ENCODE peak calls at places on chromosome 20, in seven cellular contexts. One of them, this sample, is unnamed.
A peak's percentile ranks its signal among the peaks of the same experiment; 100 is the strongest.

GRCh38 chr20:57048027-57048869 is 218.2 kb downstream of the BMP7 start:
- DNase-seq in astrocyte of the cerebellum: no peak
- DNase-seq in prostate gland: no peak
- DNase-seq in glutamatergic neuron: peak; percentile 76
- DNase-seq in cardiac fibroblast: no peak
- DNase-seq in GM10248: peak; percentile 66
- DNase-seq in kidney: no peak
- DNase-seq in this sample: peak; percentile 38

GRCh38 chr20:20201124-20201523 is 148.8 kb downstream of the CFAP61 start:
- DNase-seq in astrocyte of the cerebellum: no peak
- DNase-seq in prostate gland: no peak
- DNase-seq in glutamatergic neuron: no peak
- DNase-seq in cardiac fibroblast: no peak
- DNase-seq in GM10248: no peak
- DNase-seq in kidney: no peak
- DNase-seq in this sample: no peak

GRCh38 chr20:44211177-44212039 is 837 bp upstream of the OSER1 start:
- DNase-seq in astrocyte of the cerebellum: no peak
- DNase-seq in prostate gland: peak; percentile 35
- DNase-seq in glutamatergic neuron: no peak
- DNase-seq in cardiac fibroblast: peak; percentile 33
- DNase-seq in GM10248: peak; percentile 23
- DNase-seq in kidney: no peak
- DNase-seq in this sample: no peak

GRCh38 chr20:3785240-3786125 is 1.1 kb downstream of the CENPB start:
- DNase-seq in astrocyte of the cerebellum: no peak
- DNase-seq in prostate gland: no peak
- DNase-seq in glutamatergic neuron: no peak
- DNase-seq in cardiac fibroblast: peak; percentile 36
- DNase-seq in GM10248: no peak
- DNase-seq in kidney: peak; percentile 88
- DNase-seq in this sample: no peak

GRCh38 chr20:53768329-53768728 is 174.7 kb upstream of the ZNF217 start:
- DNase-seq in astrocyte of the cerebellum: no peak
- DNase-seq in prostate gland: no peak
- DNase-seq in glutamatergic neuron: no peak
- DNase-seq in cardiac fibroblast: no peak
- DNase-seq in GM10248: no peak
- DNase-seq in kidney: no peak
- DNase-seq in this sample: no peak

GRCh38 chr20:13212750-13213149 is 8.3 kb upstream of the ISM1 start:
- DNase-seq in astrocyte of the cerebellum: no peak
- DNase-seq in prostate gland: no peak
- DNase-seq in glutamatergic neuron: no peak
- DNase-seq in cardiac fibroblast: no peak
- DNase-seq in GM10248: no peak
- DNase-seq in kidney: no peak
- DNase-seq in this sample: peak; percentile 40

GRCh38 chr20:1875762-1876161 is 19.4 kb upstream of the SIRPA start:
- DNase-seq in astrocyte of the cerebellum: no peak
- DNase-seq in prostate gland: no peak
- DNase-seq in glutamatergic neuron: no peak
- DNase-seq in cardiac fibroblast: no peak
- DNase-seq in GM10248: no peak
- DNase-seq in kidney: no peak
- DNase-seq in this sample: no peak

GRCh38 chr20:21101453-21102251 is 4.5 kb downstream of the LINC00237 start:
- DNase-seq in astrocyte of the cerebellum: no peak
- DNase-seq in prostate gland: no peak
- DNase-seq in glutamatergic neuron: peak; percentile 63
- DNase-seq in cardiac fibroblast: no peak
- DNase-seq in GM10248: peak; percentile 40
- DNase-seq in kidney: peak; percentile 77
- DNase-seq in this sample: peak; percentile 15

GRCh38 chr20:2402271-2402980 is 21.7 kb downstream of the TGM6 start:
- DNase-seq in astrocyte of the cerebellum: no peak
- DNase-seq in prostate gland: no peak
- DNase-seq in glutamatergic neuron: no peak
- DNase-seq in cardiac fibroblast: peak; percentile 66
- DNase-seq in GM10248: peak; percentile 26
- DNase-seq in kidney: no peak
- DNase-seq in this sample: peak; percentile 8

GRCh38 chr20:1302578-1303541 is 26.1 kb downstream of the SDCBP2 start:
- DNase-seq in astrocyte of the cerebellum: peak; percentile 3
- DNase-seq in prostate gland: no peak
- DNase-seq in glutamatergic neuron: no peak
- DNase-seq in cardiac fibroblast: peak; percentile 9
- DNase-seq in GM10248: no peak
- DNase-seq in kidney: no peak
- DNase-seq in this sample: no peak

GRCh38 chr20:20225325-20225724 is 142.6 kb upstream of the INSM1 start:
- DNase-seq in astrocyte of the cerebellum: no peak
- DNase-seq in prostate gland: no peak
- DNase-seq in glutamatergic neuron: no peak
- DNase-seq in cardiac fibroblast: no peak
- DNase-seq in GM10248: no peak
- DNase-seq in kidney: no peak
- DNase-seq in this sample: no peak

GRCh38 chr20:44064501-44065400 is 122.2 kb downstream of the JPH2 start:
- DNase-seq in astrocyte of the cerebellum: no peak
- DNase-seq in prostate gland: no peak
- DNase-seq in glutamatergic neuron: no peak
- DNase-seq in cardiac fibroblast: no peak
- DNase-seq in GM10248: no peak
- DNase-seq in kidney: no peak
- DNase-seq in this sample: no peak

GRCh38 chr20:56924316-56924975 is 295.3 kb downstream of the TFAP2C start:
- DNase-seq in astrocyte of the cerebellum: no peak
- DNase-seq in prostate gland: no peak
- DNase-seq in glutamatergic neuron: no peak
- DNase-seq in cardiac fibroblast: no peak
- DNase-seq in GM10248: no peak
- DNase-seq in kidney: no peak
- DNase-seq in this sample: no peak

GRCh38 chr20:35146299-35146921 is 726 bp downstream of the EDEM2 start:
- DNase-seq in astrocyte of the cerebellum: no peak
- DNase-seq in prostate gland: no peak
- DNase-seq in glutamatergic neuron: peak; percentile 49
- DNase-seq in cardiac fibroblast: peak; percentile 33
- DNase-seq in GM10248: no peak
- DNase-seq in kidney: peak; percentile 77
- DNase-seq in this sample: peak; percentile 23

GRCh38 chr20:38559764-38560163 is 21.2 kb upstream of the ADIG start:
- DNase-seq in astrocyte of the cerebellum: no peak
- DNase-seq in prostate gland: no peak
- DNase-seq in glutamatergic neuron: no peak
- DNase-seq in cardiac fibroblast: no peak
- DNase-seq in GM10248: no peak
- DNase-seq in kidney: no peak
- DNase-seq in this sample: no peak

GRCh38 chr20:14495066-14495465 is 157.7 kb upstream of the FLRT3 start:
- DNase-seq in astrocyte of the cerebellum: no peak
- DNase-seq in prostate gland: no peak
- DNase-seq in glutamatergic neuron: no peak
- DNase-seq in cardiac fibroblast: no peak
- DNase-seq in GM10248: no peak
- DNase-seq in kidney: no peak
- DNase-seq in this sample: no peak

GRCh38 chr20:38751360-38751976 is 3.2 kb downstream of the ACTR5 start:
- DNase-seq in astrocyte of the cerebellum: peak; percentile 37
- DNase-seq in prostate gland: no peak
- DNase-seq in glutamatergic neuron: no peak
- DNase-seq in cardiac fibroblast: peak; percentile 64
- DNase-seq in GM10248: peak; percentile 49
- DNase-seq in kidney: no peak
- DNase-seq in this sample: peak; percentile 50

GRCh38 chr20:17866234-17867001 is 102.2 kb downstream of the SNX5 start:
- DNase-seq in astrocyte of the cerebellum: no peak
- DNase-seq in prostate gland: no peak
- DNase-seq in glutamatergic neuron: no peak
- DNase-seq in cardiac fibroblast: no peak
- DNase-seq in GM10248: no peak
- DNase-seq in kidney: no peak
- DNase-seq in this sample: no peak

GRCh38 chr20:12575352-12576095 is 433.2 kb upstream of the SPTLC3 start:
- DNase-seq in astrocyte of the cerebellum: no peak
- DNase-seq in prostate gland: peak; percentile 33
- DNase-seq in glutamatergic neuron: no peak
- DNase-seq in cardiac fibroblast: no peak
- DNase-seq in GM10248: no peak
- DNase-seq in kidney: peak; percentile 68
- DNase-seq in this sample: no peak

GRCh38 chr20:1961374-1961773 is 32.5 kb downstream of the PDYN start:
- DNase-seq in astrocyte of the cerebellum: no peak
- DNase-seq in prostate gland: no peak
- DNase-seq in glutamatergic neuron: no peak
- DNase-seq in cardiac fibroblast: no peak
- DNase-seq in GM10248: no peak
- DNase-seq in kidney: no peak
- DNase-seq in this sample: no peak

GRCh38 chr20:4869290-4870193 is 131.8 kb downstream of the SLC23A2 start:
- DNase-seq in astrocyte of the cerebellum: no peak
- DNase-seq in prostate gland: peak; percentile 66
- DNase-seq in glutamatergic neuron: no peak
- DNase-seq in cardiac fibroblast: no peak
- DNase-seq in GM10248: no peak
- DNase-seq in kidney: no peak
- DNase-seq in this sample: no peak

GRCh38 chr20:40393161-40393560 is 295.9 kb downstream of the MAFB start:
- DNase-seq in astrocyte of the cerebellum: no peak
- DNase-seq in prostate gland: no peak
- DNase-seq in glutamatergic neuron: no peak
- DNase-seq in cardiac fibroblast: no peak
- DNase-seq in GM10248: no peak
- DNase-seq in kidney: no peak
- DNase-seq in this sample: no peak

GRCh38 chr20:21309678-21310467 is 6.7 kb downstream of the XRN2 start:
- DNase-seq in astrocyte of the cerebellum: no peak
- DNase-seq in prostate gland: no peak
- DNase-seq in glutamatergic neuron: no peak
- DNase-seq in cardiac fibroblast: no peak
- DNase-seq in GM10248: no peak
- DNase-seq in kidney: no peak
- DNase-seq in this sample: no peak

GRCh38 chr20:34320861-34321260 is 17.7 kb upstream of the AHCY start:
- DNase-seq in astrocyte of the cerebellum: no peak
- DNase-seq in prostate gland: no peak
- DNase-seq in glutamatergic neuron: no peak
- DNase-seq in cardiac fibroblast: no peak
- DNase-seq in GM10248: no peak
- DNase-seq in kidney: no peak
- DNase-seq in this sample: no peak

GRCh38 chr20:4026093-4026601 is 10.8 kb upstream of the RNF24 start:
- DNase-seq in astrocyte of the cerebellum: peak; percentile 40
- DNase-seq in prostate gland: peak; percentile 36
- DNase-seq in glutamatergic neuron: no peak
- DNase-seq in cardiac fibroblast: peak; percentile 81
- DNase-seq in GM10248: no peak
- DNase-seq in kidney: no peak
- DNase-seq in this sample: no peak

GRCh38 chr20:48191200-48191599 is 405.9 kb upstream of the SULF2 start:
- DNase-seq in astrocyte of the cerebellum: no peak
- DNase-seq in prostate gland: no peak
- DNase-seq in glutamatergic neuron: no peak
- DNase-seq in cardiac fibroblast: no peak
- DNase-seq in GM10248: no peak
- DNase-seq in kidney: no peak
- DNase-seq in this sample: no peak
- TF ChIP-seq CTCF in astrocyte of the cerebellum: no peak
- TF ChIP-seq CTCF in prostate gland: no peak
- TF ChIP-seq CTCF in glutamatergic neuron: no peak
- TF ChIP-seq CTCF in cardiac fibroblast: no peak
- TF ChIP-seq CTCF in GM10248: no peak
- TF ChIP-seq CTCF in kidney: no peak
- TF ChIP-seq CTCF in this sample: no peak

DNA sequence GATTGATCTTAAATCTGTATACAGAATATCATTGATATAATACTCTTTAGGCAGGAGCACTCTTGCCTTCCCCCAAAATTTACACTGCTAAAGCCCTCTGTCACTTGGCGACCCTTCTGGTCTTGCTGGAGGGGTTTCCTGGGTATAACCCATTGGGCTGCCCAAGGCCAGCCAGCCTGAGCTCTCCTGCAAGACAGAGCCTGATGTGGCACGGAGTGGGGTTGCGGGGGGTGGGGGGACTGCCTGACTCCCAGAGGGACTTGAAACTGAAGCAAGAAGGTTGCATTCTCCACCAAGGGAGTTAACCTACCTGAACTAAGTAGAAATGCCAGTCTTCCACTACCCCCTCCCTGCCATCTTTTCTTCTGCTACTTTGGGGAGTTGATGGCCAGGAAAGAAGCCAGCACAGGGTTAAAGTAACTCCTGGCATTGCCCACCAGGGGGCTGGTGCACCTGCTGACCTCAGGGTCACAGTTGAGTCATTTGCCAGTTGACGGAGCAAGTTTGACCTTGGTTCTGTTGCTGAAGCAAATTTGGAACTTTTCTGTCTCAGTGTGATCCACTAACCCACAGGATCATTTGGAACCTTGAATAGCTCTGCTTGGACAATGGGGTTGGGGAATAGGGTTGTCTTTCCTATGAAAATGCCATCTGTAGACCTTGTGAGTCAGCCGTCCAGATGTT is 79.4 kb downstream of the ASXL1 start:
- DNase-seq in astrocyte of the cerebellum: no peak
- DNase-seq in prostate gland: no peak
- DNase-seq in glutamatergic neuron: no peak
- DNase-seq in cardiac fibroblast: no peak
- DNase-seq in GM10248: no peak
- DNase-seq in kidney: no peak
- DNase-seq in this sample: no peak
- TF ChIP-seq CTCF in astrocyte of the cerebellum: peak; percentile 38
- TF ChIP-seq CTCF in prostate gland: no peak
- TF ChIP-seq CTCF in glutamatergic neuron: peak; percentile 77
- TF ChIP-seq CTCF in cardiac fibroblast: peak; percentile 31
- TF ChIP-seq CTCF in GM10248: no peak
- TF ChIP-seq CTCF in kidney: no peak
- TF ChIP-seq CTCF in this sample: peak; percentile 16

DNA sequence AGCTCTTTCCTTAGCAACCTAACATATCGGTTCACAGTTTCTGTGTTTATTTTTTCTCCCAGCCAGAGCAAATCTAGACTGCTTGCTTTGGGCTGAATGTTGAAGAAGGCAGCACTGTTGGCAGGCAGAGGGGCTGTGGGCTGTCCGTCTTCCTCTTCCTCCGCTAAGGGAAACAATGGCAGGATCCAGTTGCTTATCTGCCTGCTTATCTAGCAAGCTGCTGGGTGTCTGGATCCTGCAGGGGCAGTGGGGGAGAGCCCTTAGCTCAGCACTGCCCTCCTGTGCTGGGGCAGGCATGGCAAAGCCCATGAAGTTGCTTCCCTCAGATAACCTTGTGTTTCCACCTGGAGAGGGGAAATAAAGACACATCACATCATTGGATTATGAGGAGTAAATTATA is 92.7 kb upstream of the CD93 start:
- DNase-seq in astrocyte of the cerebellum: no peak
- DNase-seq in prostate gland: no peak
- DNase-seq in glutamatergic neuron: no peak
- DNase-seq in cardiac fibroblast: no peak
- DNase-seq in GM10248: no peak
- DNase-seq in kidney: peak; percentile 63
- DNase-seq in this sample: no peak
- TF ChIP-seq CTCF in astrocyte of the cerebellum: no peak
- TF ChIP-seq CTCF in prostate gland: no peak
- TF ChIP-seq CTCF in glutamatergic neuron: no peak
- TF ChIP-seq CTCF in cardiac fibroblast: no peak
- TF ChIP-seq CTCF in GM10248: no peak
- TF ChIP-seq CTCF in kidney: peak; percentile 16
- TF ChIP-seq CTCF in this sample: no peak

GRCh38 chr20:59064214-59064722 is 21.7 kb upstream of the PRELID3B start:
- DNase-seq in astrocyte of the cerebellum: no peak
- DNase-seq in prostate gland: no peak
- DNase-seq in glutamatergic neuron: no peak
- DNase-seq in cardiac fibroblast: no peak
- DNase-seq in GM10248: no peak
- DNase-seq in kidney: no peak
- DNase-seq in this sample: no peak
- TF ChIP-seq CTCF in astrocyte of the cerebellum: no peak
- TF ChIP-seq CTCF in prostate gland: no peak
- TF ChIP-seq CTCF in glutamatergic neuron: no peak
- TF ChIP-seq CTCF in cardiac fibroblast: no peak
- TF ChIP-seq CTCF in GM10248: no peak
- TF ChIP-seq CTCF in kidney: no peak
- TF ChIP-seq CTCF in this sample: no peak

This sample was measured in GM12865.